ENCODE peak calls at places on chromosomes 4 and X, in six cellular contexts. One of them, this sample, is unnamed.

GRCh38 chr4:152309418-152309817 is 226.5 kb downstream of the FBXW7 start:
- DNase-seq in H1: no peak
- DNase-seq in K562: no peak
- DNase-seq in HepG2: no peak
- DNase-seq in GM12878: no peak
- DNase-seq in HCT116: no peak
- DNase-seq in this sample: no peak

GRCh38 chrX:40688976-40689375 is 41.6 kb upstream of the CXorf38 start:
- DNase-seq in HepG2: no peak
- DNase-seq in HCT116: no peak
- DNase-seq in H1: no peak
- DNase-seq in GM12878: no peak
- DNase-seq in K562: no peak
- DNase-seq in this sample: no peak

GRCh38 chr4:94673961-94674360 is 83.8 kb upstream of the BMPR1B start:
- DNase-seq in H1: no peak
- DNase-seq in K562: no peak
- DNase-seq in GM12878: no peak
- DNase-seq in HCT116: no peak
- DNase-seq in HepG2: no peak
- DNase-seq in this sample: no peak

GRCh38 chr4:24235609-24236008 is 345.8 kb upstream of the PPARGC1A start:
- DNase-seq in H1: no peak
- DNase-seq in HCT116: no peak
- DNase-seq in GM12878: no peak
- DNase-seq in K562: no peak
- DNase-seq in HepG2: no peak
- DNase-seq in this sample: no peak

GRCh38 chr4:184649971-184650855 is 675 bp downstream of the PRIMPOL start:
- DNase-seq in GM12878: no peak
- DNase-seq in H1: no peak
- DNase-seq in HepG2: peak; percentile 17
- DNase-seq in HCT116: no peak
- DNase-seq in K562: no peak
- DNase-seq in this sample: no peak

GRCh38 chr4:15575951-15576350 is 79.2 kb downstream of the FBXL5 start:
- DNase-seq in HepG2: no peak
- DNase-seq in HCT116: no peak
- DNase-seq in H1: no peak
- DNase-seq in GM12878: no peak
- DNase-seq in K562: no peak
- DNase-seq in this sample: no peak

GRCh38 chr4:10381146-10381545 is 76.1 kb downstream of the ZNF518B start:
- DNase-seq in K562: no peak
- DNase-seq in HepG2: no peak
- DNase-seq in GM12878: no peak
- DNase-seq in HCT116: no peak
- DNase-seq in H1: no peak
- DNase-seq in this sample: no peak

GRCh38 chr4:65007841-65008439 is 598.7 kb upstream of the TECRL start:
- DNase-seq in K562: peak; percentile 27
- DNase-seq in H1: no peak
- DNase-seq in HCT116: peak; percentile 13
- DNase-seq in HepG2: peak; percentile 47
- DNase-seq in GM12878: no peak
- DNase-seq in this sample: peak; percentile 36

GRCh38 chr4:72527038-72527646 is 41.9 kb downstream of the ADAMTS3 start:
- DNase-seq in H1: no peak
- DNase-seq in HCT116: no peak
- DNase-seq in HepG2: no peak
- DNase-seq in GM12878: no peak
- DNase-seq in K562: no peak
- DNase-seq in this sample: no peak

GRCh38 chr4:43241104-43241503 is 348.6 kb downstream of the GRXCR1 start:
- DNase-seq in GM12878: no peak
- DNase-seq in H1: no peak
- DNase-seq in HCT116: no peak
- DNase-seq in HepG2: no peak
- DNase-seq in K562: no peak
- DNase-seq in this sample: no peak

GRCh38 chrX:25144043-25144940 is 128.5 kb upstream of the ARX start:
- DNase-seq in HepG2: peak; percentile 10
- DNase-seq in K562: peak; percentile 52
- DNase-seq in HCT116: peak; percentile 26
- DNase-seq in H1: peak; percentile 60
- DNase-seq in GM12878: no peak
- DNase-seq in this sample: peak; percentile 13

GRCh38 chr4:185826381-185826780 is 14.4 kb upstream of the SORBS2 start:
- DNase-seq in H1: no peak
- DNase-seq in HCT116: no peak
- DNase-seq in GM12878: no peak
- DNase-seq in K562: no peak
- DNase-seq in HepG2: no peak
- DNase-seq in this sample: no peak

GRCh38 chrX:115393271-115393670 is 103.8 kb downstream of the LUZP4 start:
- DNase-seq in HepG2: peak; percentile 46
- DNase-seq in K562: no peak
- DNase-seq in H1: no peak
- DNase-seq in HCT116: no peak
- DNase-seq in GM12878: no peak
- DNase-seq in this sample: no peak

GRCh38 chr4:78024085-78024484 is 33.0 kb upstream of the FRAS1 start:
- DNase-seq in HepG2: no peak
- DNase-seq in K562: no peak
- DNase-seq in HCT116: no peak
- DNase-seq in H1: no peak
- DNase-seq in GM12878: no peak
- DNase-seq in this sample: no peak

GRCh38 chr4:40842725-40843401 is 93.1 kb downstream of the NSUN7 start:
- DNase-seq in GM12878: no peak
- DNase-seq in H1: no peak
- DNase-seq in HCT116: no peak
- DNase-seq in HepG2: peak; percentile 32
- DNase-seq in K562: no peak
- DNase-seq in this sample: no peak

GRCh38 chr4:16687845-16688244 is 210.6 kb downstream of the LDB2 start:
- DNase-seq in H1: no peak
- DNase-seq in GM12878: no peak
- DNase-seq in HepG2: no peak
- DNase-seq in HCT116: no peak
- DNase-seq in K562: no peak
- DNase-seq in this sample: no peak

DNA sequence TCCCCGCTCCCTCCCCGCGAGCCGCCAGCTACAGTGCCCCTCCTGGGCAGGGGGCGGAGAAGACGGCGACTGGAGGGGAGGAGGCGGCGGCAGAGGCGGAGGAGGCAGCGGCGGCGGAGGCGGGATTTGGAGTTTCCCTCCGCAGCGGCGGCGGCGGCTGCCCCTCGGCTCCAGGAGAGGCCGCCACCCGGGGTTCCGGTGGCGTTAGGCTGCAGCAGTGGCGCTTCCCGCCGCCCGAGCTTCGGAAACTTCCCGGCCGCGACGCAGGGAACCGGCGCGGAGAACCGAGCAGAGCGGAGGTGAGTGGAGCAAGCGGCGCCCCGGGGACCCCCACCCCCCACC is 4.7 kb upstream of the DUSP9 start:
- DNase-seq in H1: peak; percentile 53
- DNase-seq in HepG2: no peak
- DNase-seq in K562: no peak
- DNase-seq in HCT116: no peak
- DNase-seq in GM12878: no peak
- DNase-seq in this sample: no peak
- H3K4me3 ChIP-seq in H1: peak overlapping the region; percentile 57
- H3K4me3 ChIP-seq in HepG2: peak overlapping the region; percentile 65
- H3K4me3 ChIP-seq in K562: no peak overlapping the region
- H3K4me3 ChIP-seq in HCT116: no peak overlapping the region
- H3K4me3 ChIP-seq in GM12878: no peak overlapping the region
- H3K4me3 ChIP-seq in this sample: no peak overlapping the region

DNA sequence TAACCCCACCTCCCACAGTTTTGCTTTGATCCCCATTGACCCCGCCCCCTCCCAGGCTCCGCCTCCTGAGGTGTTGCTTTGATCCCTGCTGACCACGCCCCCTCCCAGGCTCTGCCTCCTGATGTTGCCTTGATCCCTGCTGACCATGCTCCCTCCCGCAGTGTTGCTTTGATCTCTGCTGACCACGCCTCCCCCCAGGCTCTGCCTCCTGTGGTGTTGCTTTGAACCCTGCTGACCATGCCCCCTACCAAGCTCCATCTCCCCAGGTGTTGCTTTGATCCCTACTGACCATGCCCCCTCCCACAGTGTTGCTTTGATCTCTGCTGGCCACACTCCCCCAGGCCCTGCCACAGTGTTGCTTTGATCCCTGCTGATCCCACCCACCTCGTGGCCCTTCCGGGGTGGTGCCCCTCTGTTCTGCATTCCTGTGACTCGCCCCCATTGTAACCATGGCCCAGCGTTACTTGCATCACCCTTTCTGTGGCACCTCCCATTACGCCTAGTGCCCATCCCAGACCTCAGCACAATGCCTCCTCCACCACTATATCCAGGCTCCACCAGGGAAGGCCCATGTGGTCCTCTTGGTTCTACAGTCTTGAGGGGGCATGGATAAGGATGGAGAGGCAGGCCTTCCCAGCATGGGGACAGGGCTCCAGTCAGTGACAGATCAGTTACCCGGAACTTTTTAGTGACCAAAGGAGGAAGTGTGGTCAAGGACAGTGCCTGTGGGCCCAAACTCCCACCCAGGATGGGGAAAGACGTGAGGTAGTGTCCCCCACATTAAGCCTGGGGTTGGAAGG is 70.8 kb downstream of the ADRA2C start:
- DNase-seq in HCT116: peak; percentile 7
- DNase-seq in GM12878: no peak
- DNase-seq in K562: peak; percentile 89
- DNase-seq in HepG2: peak; percentile 99
- DNase-seq in H1: peak; percentile 80
- DNase-seq in this sample: no peak
- TF ChIP-seq ZNF274 in HCT116: no peak
- TF ChIP-seq ZNF274 in GM12878: no peak
- TF ChIP-seq ZNF274 in K562: no peak
- TF ChIP-seq ZNF274 in HepG2: no peak
- TF ChIP-seq ZNF274 in H1: no peak
- TF ChIP-seq ZNF274 in this sample: no peak

GRCh38 chr4:139682309-139683210 is 16.9 kb downstream of the MGST2 start:
- DNase-seq in HepG2: no peak
- DNase-seq in K562: peak; percentile 35
- DNase-seq in H1: no peak
- DNase-seq in GM12878: no peak
- DNase-seq in HCT116: no peak
- DNase-seq in this sample: no peak

GRCh38 chr4:139686988-139687387 is 21.4 kb downstream of the MGST2 start:
- DNase-seq in H1: no peak
- DNase-seq in HepG2: no peak
- DNase-seq in GM12878: no peak
- DNase-seq in HCT116: no peak
- DNase-seq in K562: no peak
- DNase-seq in this sample: no peak

GRCh38 chr4:139686130-139686529 is 20.5 kb downstream of the MGST2 start:
- DNase-seq in H1: no peak
- DNase-seq in GM12878: no peak
- DNase-seq in HCT116: no peak
- DNase-seq in HepG2: no peak
- DNase-seq in K562: no peak
- DNase-seq in this sample: no peak

GRCh38 chr4:139685180-139685579 is 19.6 kb downstream of the MGST2 start:
- DNase-seq in H1: no peak
- DNase-seq in GM12878: no peak
- DNase-seq in HepG2: no peak
- DNase-seq in HCT116: no peak
- DNase-seq in K562: no peak
- DNase-seq in this sample: no peak

DNA sequence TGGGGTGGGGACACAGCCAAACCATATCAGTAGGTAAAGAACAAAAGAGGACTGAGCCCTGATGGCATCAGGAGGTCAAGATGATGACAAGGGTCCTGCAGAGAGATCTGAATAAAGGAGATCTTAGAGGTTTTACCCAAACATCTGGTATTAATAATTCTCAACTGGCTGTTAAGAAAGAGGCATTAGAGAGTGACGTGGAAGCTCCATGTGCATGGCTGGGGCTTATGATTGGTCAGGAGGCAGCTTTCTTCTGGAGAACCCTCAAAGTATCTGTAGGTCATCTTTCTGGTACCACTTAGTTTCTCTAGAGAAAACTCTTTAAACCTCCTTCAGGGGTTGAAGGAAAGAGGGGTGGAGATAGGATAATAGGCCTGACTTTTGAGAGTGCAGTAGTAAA is 18.7 kb downstream of the MGST2 start:
- DNase-seq in HepG2: no peak
- DNase-seq in GM12878: no peak
- DNase-seq in H1: no peak
- DNase-seq in K562: no peak
- DNase-seq in HCT116: no peak
- DNase-seq in this sample: no peak
- TF ChIP-seq YY1 in HepG2: no peak
- TF ChIP-seq YY1 in GM12878: no peak
- TF ChIP-seq YY1 in H1: no peak
- TF ChIP-seq YY1 in K562: no peak
- TF ChIP-seq YY1 in HCT116: no peak
- TF ChIP-seq YY1 in this sample: no peak

GRCh38 chr4:114599231-114600065 is 841 bp downstream of the UGT8 start:
- DNase-seq in K562: no peak
- DNase-seq in HepG2: no peak
- DNase-seq in H1: peak; percentile 78
- DNase-seq in GM12878: no peak
- DNase-seq in HCT116: peak; percentile 15
- DNase-seq in this sample: peak; percentile 9

GRCh38 chr4:114601304-114602052 is 2.9 kb downstream of the UGT8 start:
- DNase-seq in HCT116: no peak
- DNase-seq in H1: no peak
- DNase-seq in K562: no peak
- DNase-seq in HepG2: no peak
- DNase-seq in GM12878: peak; percentile 32
- DNase-seq in this sample: no peak

GRCh38 chr4:114600672-114601071 is 2.1 kb downstream of the UGT8 start:
- DNase-seq in HCT116: no peak
- DNase-seq in H1: no peak
- DNase-seq in K562: no peak
- DNase-seq in GM12878: no peak
- DNase-seq in HepG2: no peak
- DNase-seq in this sample: no peak

GRCh38 chr4:114598191-114599121 is at the start of gene UGT8:
- DNase-seq in GM12878: no peak
- DNase-seq in HepG2: no peak
- DNase-seq in HCT116: peak; percentile 35
- DNase-seq in H1: peak; percentile 84
- DNase-seq in K562: peak; percentile 37
- DNase-seq in this sample: peak; percentile 6

DNA sequence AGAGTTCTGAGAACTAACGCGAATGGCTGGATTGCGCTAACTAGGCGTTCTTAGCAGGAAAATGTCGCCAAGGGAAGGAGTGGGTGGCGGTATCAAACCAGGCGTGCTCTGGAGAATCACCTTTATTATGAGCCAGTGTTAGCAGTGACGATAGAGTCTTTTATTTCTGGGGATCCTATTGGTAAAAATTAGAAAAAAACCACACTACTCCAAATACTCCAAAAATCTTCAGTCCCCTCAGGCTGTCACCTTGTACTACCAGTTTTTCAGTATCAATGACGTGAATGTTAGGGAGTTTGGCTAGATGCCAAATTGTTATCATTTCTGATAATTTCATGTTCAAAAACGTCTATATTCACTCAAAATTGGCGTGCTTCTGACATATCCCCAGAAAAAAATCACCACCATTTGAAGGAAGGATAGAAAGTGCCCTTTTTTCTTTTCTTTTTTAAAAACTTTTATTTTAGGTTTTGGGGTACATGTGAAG is 1.5 kb downstream of the UGT8 start:
- DNase-seq in GM12878: no peak
- DNase-seq in HepG2: no peak
- DNase-seq in H1: no peak
- DNase-seq in K562: no peak
- DNase-seq in HCT116: peak; percentile 29
- DNase-seq in this sample: no peak
- H3K4me3 ChIP-seq in GM12878: peak overlapping the region; percentile 37
- H3K4me3 ChIP-seq in HepG2: no peak overlapping the region
- H3K4me3 ChIP-seq in H1: peak overlapping the region; percentile 95
- H3K4me3 ChIP-seq in K562: peak overlapping the region; percentile 55
- H3K4me3 ChIP-seq in HCT116: peak overlapping the region; percentile 77
- H3K4me3 ChIP-seq in this sample: peak overlapping the region; percentile 80

This sample was measured in NT2/D1.